ENCODE peak calls at places on chromosomes 5 and 9, in five cellular contexts. One of them, this sample, is unnamed.

GRCh38 chr9:126487856-126488255 is 125.9 kb upstream of the LMX1B start:
- DNase-seq in HepG2: no peak
- DNase-seq in A549: no peak
- DNase-seq in WTC11: no peak
- DNase-seq in K562: no peak
- DNase-seq in this sample: no peak

GRCh38 chr5:38666668-38667498 is 110.4 kb upstream of the LIFR start:
- DNase-seq in K562: peak; percentile 64
- DNase-seq in A549: peak; percentile 46
- DNase-seq in WTC11: peak; percentile 52
- DNase-seq in HepG2: peak; percentile 25
- DNase-seq in this sample: no peak

GRCh38 chr9:133115604-133116345 is 5.3 kb downstream of the RALGDS start:
- DNase-seq in HepG2: no peak
- DNase-seq in WTC11: no peak
- DNase-seq in A549: no peak
- DNase-seq in K562: peak; percentile 39
- DNase-seq in this sample: peak; percentile 79

GRCh38 chr9:8234286-8234819 is 434.8 kb upstream of the DMAC1 start:
- DNase-seq in WTC11: peak; percentile 18
- DNase-seq in HepG2: no peak
- DNase-seq in K562: no peak
- DNase-seq in A549: no peak
- DNase-seq in this sample: no peak

GRCh38 chr5:160507181-160507811 is 85.6 kb downstream of the PTTG1 start:
- DNase-seq in HepG2: no peak
- DNase-seq in A549: no peak
- DNase-seq in K562: no peak
- DNase-seq in WTC11: no peak
- DNase-seq in this sample: no peak

GRCh38 chr5:80177236-80177635 is 78.6 kb downstream of the SERINC5 start:
- DNase-seq in A549: no peak
- DNase-seq in K562: no peak
- DNase-seq in HepG2: no peak
- DNase-seq in WTC11: no peak
- DNase-seq in this sample: no peak

GRCh38 chr5:110665184-110665726 is 61.2 kb downstream of the TMEM232 start:
- DNase-seq in HepG2: no peak
- DNase-seq in A549: no peak
- DNase-seq in WTC11: no peak
- DNase-seq in K562: no peak
- DNase-seq in this sample: peak; percentile 15

GRCh38 chr5:32538031-32538547 is 47.3 kb upstream of the SUB1 start:
- DNase-seq in A549: no peak
- DNase-seq in HepG2: no peak
- DNase-seq in K562: no peak
- DNase-seq in WTC11: no peak
- DNase-seq in this sample: peak; percentile 81

GRCh38 chr5:16018970-16019369 is 160.6 kb downstream of the MARCHF11 start:
- DNase-seq in K562: no peak
- DNase-seq in A549: no peak
- DNase-seq in WTC11: no peak
- DNase-seq in HepG2: no peak
- DNase-seq in this sample: no peak

GRCh38 chr5:35360671-35361070 is 130.4 kb upstream of the PRLR start:
- DNase-seq in K562: no peak
- DNase-seq in WTC11: no peak
- DNase-seq in HepG2: no peak
- DNase-seq in A549: no peak
- DNase-seq in this sample: no peak

GRCh38 chr5:181047288-181047687 is 7.2 kb downstream of the BTNL9 start:
- DNase-seq in HepG2: no peak
- DNase-seq in K562: no peak
- DNase-seq in A549: no peak
- DNase-seq in WTC11: no peak
- DNase-seq in this sample: no peak

GRCh38 chr9:94991961-94992907 is 265.7 kb downstream of the AOPEP start:
- DNase-seq in K562: no peak
- DNase-seq in A549: peak; percentile 94
- DNase-seq in HepG2: peak; percentile 92
- DNase-seq in WTC11: no peak
- DNase-seq in this sample: no peak

GRCh38 chr5:5135957-5136676 is 4.0 kb upstream of the ADAMTS16 start:
- DNase-seq in HepG2: peak; percentile 81
- DNase-seq in WTC11: no peak
- DNase-seq in K562: no peak
- DNase-seq in A549: peak; percentile 88
- DNase-seq in this sample: no peak

GRCh38 chr5:179343021-179343781 is 2.1 kb downstream of the ADAMTS2 start:
- DNase-seq in HepG2: no peak
- DNase-seq in A549: no peak
- DNase-seq in WTC11: peak; percentile 33
- DNase-seq in K562: no peak
- DNase-seq in this sample: no peak

GRCh38 chr9:114497220-114497619 is 8.1 kb downstream of the WHRN start:
- DNase-seq in K562: no peak
- DNase-seq in HepG2: no peak
- DNase-seq in A549: no peak
- DNase-seq in WTC11: no peak
- DNase-seq in this sample: no peak

GRCh38 chr9:4207881-4208615 is 91.8 kb downstream of the GLIS3 start:
- DNase-seq in WTC11: no peak
- DNase-seq in HepG2: no peak
- DNase-seq in K562: no peak
- DNase-seq in A549: no peak
- DNase-seq in this sample: no peak

GRCh38 chr9:112699230-112699629 is 18.7 kb downstream of the INIP start:
- DNase-seq in HepG2: no peak
- DNase-seq in K562: no peak
- DNase-seq in WTC11: no peak
- DNase-seq in A549: no peak
- DNase-seq in this sample: no peak

GRCh38 chr9:109247228-109247627 is 73.6 kb downstream of the EPB41L4B start:
- DNase-seq in K562: no peak
- DNase-seq in WTC11: no peak
- DNase-seq in HepG2: no peak
- DNase-seq in A549: no peak
- DNase-seq in this sample: no peak

GRCh38 chr5:102663771-102664530 is 91.2 kb upstream of the PAM start:
- DNase-seq in WTC11: no peak
- DNase-seq in K562: no peak
- DNase-seq in HepG2: no peak
- DNase-seq in A549: no peak
- DNase-seq in this sample: no peak

GRCh38 chr5:1673042-1673674 is 126.5 kb downstream of the MRPL36 start:
- DNase-seq in WTC11: no peak
- DNase-seq in HepG2: no peak
- DNase-seq in K562: peak; percentile 64
- DNase-seq in A549: no peak
- DNase-seq in this sample: no peak

GRCh38 chr5:180170111-180170809 is 38.8 kb downstream of the RASGEF1C start:
- DNase-seq in WTC11: no peak
- DNase-seq in HepG2: no peak
- DNase-seq in K562: no peak
- DNase-seq in A549: no peak
- DNase-seq in this sample: no peak

GRCh38 chr5:171269717-171270116 is 39.3 kb upstream of the TLX3 start:
- DNase-seq in HepG2: no peak
- DNase-seq in WTC11: no peak
- DNase-seq in K562: no peak
- DNase-seq in A549: no peak
- DNase-seq in this sample: no peak

GRCh38 chr5:178387856-178388190 is 155.2 kb upstream of the PHYKPL start:
- DNase-seq in WTC11: peak; percentile 9
- DNase-seq in K562: no peak
- DNase-seq in A549: no peak
- DNase-seq in HepG2: no peak
- DNase-seq in this sample: no peak

GRCh38 chr9:38154501-38155421 is 85.7 kb upstream of the SHB start:
- DNase-seq in HepG2: no peak
- DNase-seq in K562: no peak
- DNase-seq in A549: no peak
- DNase-seq in WTC11: no peak
- DNase-seq in this sample: no peak

GRCh38 chr9:124255222-124255621 is 2.5 kb upstream of the NEK6 start:
- DNase-seq in WTC11: no peak
- DNase-seq in A549: no peak
- DNase-seq in HepG2: no peak
- DNase-seq in K562: no peak
- DNase-seq in this sample: no peak

GRCh38 chr9:131169567-131169966 is 44.2 kb downstream of the NUP214 start:
- DNase-seq in HepG2: no peak
- DNase-seq in A549: no peak
- DNase-seq in K562: no peak
- DNase-seq in WTC11: no peak
- DNase-seq in this sample: no peak

GRCh38 chr5:87151547-87151946 is 116.1 kb upstream of the RASA1 start:
- DNase-seq in K562: no peak
- DNase-seq in WTC11: no peak
- DNase-seq in HepG2: no peak
- DNase-seq in A549: peak; percentile 29
- DNase-seq in this sample: no peak

GRCh38 chr5:126683912-126684311 is 83.2 kb downstream of the PHAX start:
- DNase-seq in K562: no peak
- DNase-seq in HepG2: no peak
- DNase-seq in WTC11: no peak
- DNase-seq in A549: no peak
- DNase-seq in this sample: no peak

GRCh38 chr5:126676195-126676624 is 75.5 kb downstream of the PHAX start:
- DNase-seq in HepG2: peak; percentile 66
- DNase-seq in WTC11: peak; percentile 60
- DNase-seq in A549: peak; percentile 62
- DNase-seq in K562: peak; percentile 88
- DNase-seq in this sample: peak; percentile 68

GRCh38 chr5:126681970-126682369 is 81.2 kb downstream of the PHAX start:
- DNase-seq in WTC11: no peak
- DNase-seq in K562: no peak
- DNase-seq in A549: no peak
- DNase-seq in HepG2: no peak
- DNase-seq in this sample: no peak

GRCh38 chr5:126677101-126677500 is 76.4 kb downstream of the PHAX start:
- DNase-seq in K562: peak; percentile 49
- DNase-seq in HepG2: no peak
- DNase-seq in WTC11: no peak
- DNase-seq in A549: no peak
- DNase-seq in this sample: no peak

GRCh38 chr5:126680215-126680817 is 79.6 kb downstream of the PHAX start:
- DNase-seq in K562: peak; percentile 77
- DNase-seq in A549: no peak
- DNase-seq in WTC11: peak; percentile 28
- DNase-seq in HepG2: no peak
- DNase-seq in this sample: peak; percentile 63
- TF ChIP-seq ESRRA in K562: peak; percentile 67
- TF ChIP-seq ESRRA in A549: no peak
- TF ChIP-seq ESRRA in WTC11: no peak
- TF ChIP-seq ESRRA in HepG2: no peak
- TF ChIP-seq ESRRA in this sample: no peak

DNA sequence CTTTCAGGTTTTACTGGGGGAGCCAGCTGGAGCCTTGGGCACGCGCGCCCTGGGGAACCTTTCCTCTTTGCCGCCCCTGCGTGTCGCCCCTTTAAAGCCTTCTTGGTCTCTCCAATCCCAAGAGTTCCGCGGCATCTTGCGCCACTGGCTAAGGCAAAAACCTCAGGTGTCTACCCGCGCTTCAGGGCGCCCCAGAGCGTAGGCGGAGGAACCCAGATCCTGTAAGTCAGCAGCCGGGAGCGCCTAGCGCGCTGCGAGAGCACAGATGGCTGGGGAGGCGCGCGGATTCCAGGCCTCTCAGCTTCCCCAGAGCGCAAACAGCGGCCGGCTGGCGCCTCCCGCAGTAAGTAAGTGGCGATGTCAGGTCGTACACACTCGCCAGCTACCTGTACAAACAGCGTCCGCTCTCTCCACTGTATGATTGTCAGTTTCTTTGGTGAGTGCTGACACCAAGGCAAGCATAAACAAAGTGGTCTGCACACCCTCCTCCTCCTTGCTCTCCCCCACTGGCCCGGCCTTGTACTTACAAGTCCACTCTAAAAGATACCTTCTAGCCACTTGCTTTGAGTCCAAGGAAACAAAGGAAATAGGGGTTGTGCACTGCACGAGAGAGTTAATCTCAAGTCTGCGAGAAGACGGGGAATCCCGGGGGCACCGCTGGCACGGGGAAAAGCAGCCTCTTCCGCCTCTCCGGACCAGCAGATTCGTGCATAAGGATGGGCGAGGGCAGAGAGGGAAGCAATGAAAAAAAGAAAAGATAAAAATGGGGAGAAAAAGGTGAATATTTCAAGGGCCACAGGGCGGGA is 2.9 kb downstream of the HTR1A start:
- DNase-seq in WTC11: peak; percentile 89
- DNase-seq in K562: no peak
- DNase-seq in A549: peak; percentile 7
- DNase-seq in HepG2: no peak
- DNase-seq in this sample: no peak
- TF ChIP-seq ESRRA in WTC11: no peak
- TF ChIP-seq ESRRA in K562: no peak
- TF ChIP-seq ESRRA in A549: no peak
- TF ChIP-seq ESRRA in HepG2: no peak
- TF ChIP-seq ESRRA in this sample: no peak

DNA sequence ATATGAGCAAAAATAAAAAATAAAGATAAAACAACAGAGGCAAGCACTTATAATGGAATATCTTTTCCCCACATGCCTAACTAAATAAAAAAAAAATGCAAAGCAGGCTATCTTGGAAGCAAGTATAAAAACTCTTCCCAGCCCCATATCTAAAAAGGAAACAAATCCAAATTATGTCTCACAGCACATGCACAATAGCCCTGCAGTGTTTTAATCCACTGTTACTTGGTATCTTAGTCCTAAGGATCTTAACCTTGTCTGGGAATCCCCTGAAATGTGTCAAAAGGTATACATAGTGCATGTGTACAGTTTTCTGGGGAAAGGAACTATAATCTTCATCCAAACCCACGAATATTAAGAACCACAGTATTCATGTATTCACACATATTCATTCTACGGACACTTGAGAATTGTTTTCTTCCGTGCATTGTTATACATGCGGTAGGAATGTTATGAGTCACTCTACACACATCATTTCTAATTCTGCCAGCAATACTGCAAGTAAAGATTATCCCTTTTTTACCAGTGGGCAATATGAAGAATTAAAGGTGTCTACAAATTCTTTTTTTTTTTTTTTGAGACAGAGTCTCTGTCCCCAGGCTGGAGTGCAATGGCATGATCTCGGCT is 47.8 kb upstream of the SNX2 start:
- DNase-seq in A549: peak; percentile 27
- DNase-seq in WTC11: no peak
- DNase-seq in K562: no peak
- DNase-seq in HepG2: no peak
- DNase-seq in this sample: peak; percentile 38
- TF ChIP-seq ESRRA in A549: no peak
- TF ChIP-seq ESRRA in WTC11: no peak
- TF ChIP-seq ESRRA in K562: no peak
- TF ChIP-seq ESRRA in HepG2: no peak
- TF ChIP-seq ESRRA in this sample: no peak

GRCh38 chr5:144068926-144069325 is 101.5 kb downstream of the YIPF5 start:
- DNase-seq in WTC11: no peak
- DNase-seq in HepG2: no peak
- DNase-seq in K562: no peak
- DNase-seq in A549: no peak
- DNase-seq in this sample: no peak

GRCh38 chr5:144076521-144077083 is 93.9 kb downstream of the YIPF5 start:
- DNase-seq in WTC11: no peak
- DNase-seq in HepG2: no peak
- DNase-seq in K562: no peak
- DNase-seq in A549: no peak
- DNase-seq in this sample: no peak

GRCh38 chr5:144072518-144072927 is 97.9 kb downstream of the YIPF5 start:
- DNase-seq in WTC11: no peak
- DNase-seq in A549: no peak
- DNase-seq in K562: no peak
- DNase-seq in HepG2: no peak
- DNase-seq in this sample: no peak
- TF ChIP-seq ESRRA in WTC11: no peak
- TF ChIP-seq ESRRA in A549: no peak
- TF ChIP-seq ESRRA in K562: no peak
- TF ChIP-seq ESRRA in HepG2: no peak
- TF ChIP-seq ESRRA in this sample: no peak